ENCODE peak calls at places on chromosomes 12 and 14, in eight cellular contexts. One of them, this sample, is unnamed.

GRCh38 chr14:24052656-24053547 is 1.1 kb downstream of the CARMIL3 start:
- DNase-seq in HT1080: no peak
- DNase-seq in mesothelial cell of epicardium: peak
- DNase-seq in CD4-positive, alpha-beta T cell: no peak
- DNase-seq in AG09319: no peak
- DNase-seq in lower lobe of right lung: no peak
- DNase-seq in fibroblast of pulmonary artery: no peak
- DNase-seq in iPS-NIHi11: no peak
- DNase-seq in this sample: no peak

GRCh38 chr12:54579696-54580333 is 8.6 kb downstream of the PPP1R1A start:
- DNase-seq in HT1080: peak
- DNase-seq in mesothelial cell of epicardium: peak
- DNase-seq in CD4-positive, alpha-beta T cell: peak
- DNase-seq in AG09319: peak
- DNase-seq in lower lobe of right lung: peak
- DNase-seq in fibroblast of pulmonary artery: peak
- DNase-seq in iPS-NIHi11: peak
- DNase-seq in this sample: peak

GRCh38 chr12:106984588-106985137 is 2.3 kb downstream of the MTERF2 start:
- DNase-seq in HT1080: no peak
- DNase-seq in mesothelial cell of epicardium: no peak
- DNase-seq in CD4-positive, alpha-beta T cell: no peak
- DNase-seq in AG09319: no peak
- DNase-seq in lower lobe of right lung: no peak
- DNase-seq in fibroblast of pulmonary artery: no peak
- DNase-seq in iPS-NIHi11: no peak
- DNase-seq in this sample: no peak

GRCh38 chr12:114913871-114914801 is 230.2 kb upstream of the TBX3 start:
- DNase-seq in HT1080: peak
- DNase-seq in mesothelial cell of epicardium: no peak
- DNase-seq in CD4-positive, alpha-beta T cell: no peak
- DNase-seq in AG09319: no peak
- DNase-seq in lower lobe of right lung: no peak
- DNase-seq in fibroblast of pulmonary artery: no peak
- DNase-seq in iPS-NIHi11: no peak
- DNase-seq in this sample: no peak

GRCh38 chr14:95255487-95255886 is 64.2 kb downstream of the CLMN start:
- DNase-seq in HT1080: peak
- DNase-seq in mesothelial cell of epicardium: no peak
- DNase-seq in CD4-positive, alpha-beta T cell: no peak
- DNase-seq in AG09319: no peak
- DNase-seq in lower lobe of right lung: peak
- DNase-seq in fibroblast of pulmonary artery: peak
- DNase-seq in iPS-NIHi11: peak
- DNase-seq in this sample: no peak

GRCh38 chr12:20044836-20045235 is 323.5 kb upstream of the PDE3A start:
- DNase-seq in HT1080: peak
- DNase-seq in mesothelial cell of epicardium: no peak
- DNase-seq in CD4-positive, alpha-beta T cell: no peak
- DNase-seq in AG09319: no peak
- DNase-seq in lower lobe of right lung: no peak
- DNase-seq in fibroblast of pulmonary artery: peak
- DNase-seq in iPS-NIHi11: no peak
- DNase-seq in this sample: no peak

GRCh38 chr14:70448633-70449032 is 3.3 kb upstream of the ADAM21 start:
- DNase-seq in HT1080: peak
- DNase-seq in mesothelial cell of epicardium: no peak
- DNase-seq in CD4-positive, alpha-beta T cell: no peak
- DNase-seq in AG09319: peak
- DNase-seq in lower lobe of right lung: no peak
- DNase-seq in fibroblast of pulmonary artery: peak
- DNase-seq in iPS-NIHi11: no peak
- DNase-seq in this sample: no peak

GRCh38 chr12:1256991-1257390 is 266.0 kb downstream of the ERC1 start:
- DNase-seq in HT1080: no peak
- DNase-seq in mesothelial cell of epicardium: no peak
- DNase-seq in CD4-positive, alpha-beta T cell: no peak
- DNase-seq in AG09319: no peak
- DNase-seq in lower lobe of right lung: no peak
- DNase-seq in fibroblast of pulmonary artery: no peak
- DNase-seq in iPS-NIHi11: no peak
- DNase-seq in this sample: no peak

This sample was measured in omental fat pad.